ENCODE peak calls at places on chromosome 16, in four cellular contexts. One of them, this sample, is unnamed.

GRCh38 chr16:30082545-30083090 is 6.8 kb downstream of the PPP4C start:
- DNase-seq in COR-L47: no peak
- DNase-seq in vagina: no peak
- DNase-seq in lower leg skin: no peak
- DNase-seq in this sample: no peak

GRCh38 chr16:58584831-58585505 is 44.7 kb downstream of the CNOT1 start:
- DNase-seq in COR-L47: no peak
- DNase-seq in vagina: no peak
- DNase-seq in lower leg skin: no peak
- DNase-seq in this sample: no peak

GRCh38 chr16:813204-813915 is 12.8 kb upstream of the GNG13 start:
- DNase-seq in COR-L47: no peak
- DNase-seq in vagina: no peak
- DNase-seq in lower leg skin: no peak
- DNase-seq in this sample: peak

GRCh38 chr16:10210979-10211378 is 28.8 kb upstream of the GRIN2A start:
- DNase-seq in COR-L47: no peak
- DNase-seq in vagina: no peak
- DNase-seq in lower leg skin: no peak
- DNase-seq in this sample: no peak

GRCh38 chr16:88456356-88457292 is 3.5 kb downstream of the ZFPM1 start:
- DNase-seq in COR-L47: peak
- DNase-seq in vagina: no peak
- DNase-seq in lower leg skin: no peak
- DNase-seq in this sample: no peak

GRCh38 chr16:69559164-69559563 is 6.6 kb upstream of the NFAT5 start:
- DNase-seq in COR-L47: no peak
- DNase-seq in vagina: no peak
- DNase-seq in lower leg skin: no peak
- DNase-seq in this sample: no peak

GRCh38 chr16:27801259-27801945 is 251.5 kb downstream of the KATNIP start:
- DNase-seq in COR-L47: no peak
- DNase-seq in vagina: no peak
- DNase-seq in lower leg skin: no peak
- DNase-seq in this sample: no peak

GRCh38 chr16:50279142-50279865 is 13.0 kb downstream of the ADCY7 start:
- DNase-seq in COR-L47: no peak
- DNase-seq in vagina: no peak
- DNase-seq in lower leg skin: no peak
- DNase-seq in this sample: no peak

GRCh38 chr16:3182608-3183444 is 5.2 kb upstream of the OR1F1 start:
- DNase-seq in COR-L47: no peak
- DNase-seq in vagina: no peak
- DNase-seq in lower leg skin: no peak
- DNase-seq in this sample: no peak

GRCh38 chr16:28326881-28327610 is 34.7 kb downstream of the SBK1 start:
- DNase-seq in COR-L47: no peak
- DNase-seq in vagina: no peak
- DNase-seq in lower leg skin: peak
- DNase-seq in this sample: peak

GRCh38 chr16:53519417-53520091 is 16.5 kb upstream of the AKTIP start:
- DNase-seq in COR-L47: no peak
- DNase-seq in vagina: no peak
- DNase-seq in lower leg skin: no peak
- DNase-seq in this sample: no peak

GRCh38 chr16:976389-976931 is 5.1 kb upstream of the SOX8 start:
- DNase-seq in COR-L47: no peak
- DNase-seq in vagina: no peak
- DNase-seq in lower leg skin: no peak
- DNase-seq in this sample: no peak

GRCh38 chr16:87169509-87169985 is 147.6 kb downstream of the C16orf95 start:
- DNase-seq in COR-L47: no peak
- DNase-seq in vagina: no peak
- DNase-seq in lower leg skin: no peak
- DNase-seq in this sample: no peak

GRCh38 chr16:87123356-87124001 is 193.7 kb downstream of the C16orf95 start:
- DNase-seq in COR-L47: no peak
- DNase-seq in vagina: no peak
- DNase-seq in lower leg skin: peak
- DNase-seq in this sample: no peak

GRCh38 chr16:14462811-14463210 is 167.2 kb downstream of the PARN start:
- DNase-seq in COR-L47: no peak
- DNase-seq in vagina: no peak
- DNase-seq in lower leg skin: no peak
- DNase-seq in this sample: no peak

GRCh38 chr16:51239196-51239595 is 88.1 kb upstream of the SALL1 start:
- DNase-seq in COR-L47: no peak
- DNase-seq in vagina: no peak
- DNase-seq in lower leg skin: no peak
- DNase-seq in this sample: no peak

GRCh38 chr16:30948087-30948955 is 547 bp upstream of the ORAI3 start:
- DNase-seq in COR-L47: peak
- DNase-seq in vagina: no peak
- DNase-seq in lower leg skin: peak
- DNase-seq in this sample: peak

GRCh38 chr16:47753620-47754019 is 292.5 kb downstream of the PHKB start:
- DNase-seq in COR-L47: no peak
- DNase-seq in vagina: no peak
- DNase-seq in lower leg skin: no peak
- DNase-seq in this sample: no peak

GRCh38 chr16:66650707-66651473 is 45.7 kb downstream of the CMTM4 start:
- DNase-seq in COR-L47: peak
- DNase-seq in vagina: no peak
- DNase-seq in lower leg skin: peak
- DNase-seq in this sample: peak

GRCh38 chr16:75710344-75710743 is 9.1 kb upstream of the DUXB start:
- DNase-seq in COR-L47: no peak
- DNase-seq in vagina: no peak
- DNase-seq in lower leg skin: no peak
- DNase-seq in this sample: no peak

This sample was measured in NCI-H1417.